ENCODE peak calls at places on chromosomes 2 and 18, in eight cellular contexts. J, U, B, S, F, H, D and R are unnamed samples.

GRCh38 chr18:8177330-8178016 is 431.8 kb upstream of the RAB12 start:
- DNase-seq in D (peak), J (no peak), S (peak), B (peak), H (no peak), U (no peak), F (no peak), R (no peak)

GRCh38 chr18:39586696-39587095 is 2021.1 kb upstream of the CELF4 start:
- DNase-seq in U (no peak), D (no peak), H (no peak), S (no peak), B (no peak), F (no peak), J (no peak), R (no peak)

GRCh38 chr2:195382186-195382585 is 274.8 kb upstream of the SLC39A10 start:
- DNase-seq in B (no peak), U (peak), F (no peak), J (no peak), D (no peak), S (no peak), H (no peak), R (peak)

GRCh38 chr2:238280083-238280816 is 8.2 kb downstream of the PER2 start:
- DNase-seq in B (no peak), J (no peak), H (no peak), D (no peak), S (no peak), F (peak), U (no peak), R (no peak)

GRCh38 chr2:138485019-138485418 is 16.6 kb upstream of the SPOPL start:
- DNase-seq in H (no peak), B (no peak), S (no peak), F (no peak), D (no peak), U (no peak), J (no peak), R (no peak)

GRCh38 chr2:128440666-128441340 is 122.1 kb upstream of the HS6ST1 start:
- DNase-seq in B (no peak), U (no peak), S (peak), J (no peak), H (no peak), D (peak), F (peak), R (no peak)

GRCh38 chr2:102000813-102001766 is 9.3 kb downstream of the IL1R2 start:
- DNase-seq in S (no peak), J (no peak), B (no peak), D (no peak), U (no peak), F (no peak), H (no peak), R (no peak)

GRCh38 chr2:207428573-207428972 is 101.2 kb upstream of the CREB1 start:
- DNase-seq in J (no peak), B (no peak), D (no peak), F (no peak), U (no peak), H (no peak), S (no peak), R (no peak)

GRCh38 chr2:225100269-225100668 is 58.0 kb upstream of the DOCK10 start:
- DNase-seq in F (no peak), D (no peak), J (no peak), H (peak), B (peak), U (no peak), S (no peak), R (no peak)

GRCh38 chr18:12890500-12890899 is 6.5 kb upstream of the PTPN2 start:
- DNase-seq in S (no peak), B (no peak), J (no peak), U (no peak), D (no peak), F (no peak), H (no peak), R (no peak)

GRCh38 chr2:146415291-146415690 is 1429.5 kb upstream of the ACVR2A start:
- DNase-seq in B (no peak), H (no peak), S (no peak), D (no peak), F (no peak), J (no peak), U (no peak), R (no peak)

GRCh38 chr2:69100220-69100723 is 87.3 kb downstream of the ANTXR1 start:
- DNase-seq in D (no peak), S (no peak), U (no peak), B (no peak), H (no peak), F (no peak), J (no peak), R (no peak)

GRCh38 chr2:136114392-136114791 is 3.6 kb downstream of the CXCR4 start:
- DNase-seq in F (no peak), U (no peak), H (no peak), D (no peak), B (no peak), J (no peak), S (no peak), R (no peak)

GRCh38 chr2:152406836-152407161 is 71.8 kb downstream of the FMNL2 start:
- DNase-seq in B (no peak), J (no peak), F (no peak), S (no peak), U (no peak), D (no peak), H (no peak), R (no peak)
- H3K27ac ChIP-seq in B (no peak), J (peak), F (no peak), S (no peak), U (no peak), D (no peak), H (peak), R (no peak)

GRCh38 chr18:79680100-79680879 is 687 bp downstream of the CTDP1 start:
- DNase-seq in F (peak), J (no peak), U (peak), D (peak), B (peak), H (peak), S (peak), R (no peak)
- TF ChIP-seq CTCF in F (no peak), J (peak), U (no peak), D (no peak), B (no peak), H (no peak), S (no peak), R (no peak)

DNA sequence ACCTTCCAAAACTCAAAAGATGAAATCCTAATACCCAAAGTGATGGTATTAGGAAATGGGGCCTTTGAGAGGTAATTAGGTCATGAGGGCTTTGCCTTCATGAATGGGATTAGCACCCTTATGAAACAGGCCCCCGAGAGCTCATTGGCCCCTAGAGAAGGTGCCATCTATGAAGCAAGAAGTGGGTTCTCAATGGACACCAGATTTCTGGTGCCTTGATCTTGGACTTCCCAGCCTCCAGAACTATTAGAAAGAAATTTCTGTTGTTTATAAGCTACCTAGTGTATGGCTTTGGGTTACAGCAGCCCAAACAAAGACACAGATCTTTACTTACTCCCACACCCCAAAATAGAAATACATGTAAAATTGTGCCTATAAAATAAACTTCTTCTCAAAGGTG is 45.4 kb downstream of the SOCS6 start:
- DNase-seq in U (no peak), S (no peak), D (no peak), J (no peak), F (no peak), H (no peak), B (no peak), R (no peak)
- H3K27ac ChIP-seq in U (no peak), S (no peak), D (no peak), J (no peak), F (no peak), H (peak), B (peak), R (no peak)

GRCh38 chr2:20625920-20626697 is 24.8 kb downstream of the HS1BP3 start:
- DNase-seq in J (no peak), B (no peak), F (peak), U (no peak), S (peak), H (no peak), D (peak), R (no peak)
- TF ChIP-seq CTCF in J (no peak), B (no peak), F (no peak), U (no peak), S (no peak), H (no peak), D (no peak), R (no peak)

GRCh38 chr2:108958632-108959341 is 30.2 kb downstream of the EDAR start:
- DNase-seq in H (no peak), D (no peak), U (no peak), S (no peak), J (no peak), F (no peak), B (no peak), R (no peak)
- H3K27ac ChIP-seq in H (no peak), D (no peak), U (no peak), S (no peak), J (no peak), F (peak), B (no peak), R (no peak)

DNA sequence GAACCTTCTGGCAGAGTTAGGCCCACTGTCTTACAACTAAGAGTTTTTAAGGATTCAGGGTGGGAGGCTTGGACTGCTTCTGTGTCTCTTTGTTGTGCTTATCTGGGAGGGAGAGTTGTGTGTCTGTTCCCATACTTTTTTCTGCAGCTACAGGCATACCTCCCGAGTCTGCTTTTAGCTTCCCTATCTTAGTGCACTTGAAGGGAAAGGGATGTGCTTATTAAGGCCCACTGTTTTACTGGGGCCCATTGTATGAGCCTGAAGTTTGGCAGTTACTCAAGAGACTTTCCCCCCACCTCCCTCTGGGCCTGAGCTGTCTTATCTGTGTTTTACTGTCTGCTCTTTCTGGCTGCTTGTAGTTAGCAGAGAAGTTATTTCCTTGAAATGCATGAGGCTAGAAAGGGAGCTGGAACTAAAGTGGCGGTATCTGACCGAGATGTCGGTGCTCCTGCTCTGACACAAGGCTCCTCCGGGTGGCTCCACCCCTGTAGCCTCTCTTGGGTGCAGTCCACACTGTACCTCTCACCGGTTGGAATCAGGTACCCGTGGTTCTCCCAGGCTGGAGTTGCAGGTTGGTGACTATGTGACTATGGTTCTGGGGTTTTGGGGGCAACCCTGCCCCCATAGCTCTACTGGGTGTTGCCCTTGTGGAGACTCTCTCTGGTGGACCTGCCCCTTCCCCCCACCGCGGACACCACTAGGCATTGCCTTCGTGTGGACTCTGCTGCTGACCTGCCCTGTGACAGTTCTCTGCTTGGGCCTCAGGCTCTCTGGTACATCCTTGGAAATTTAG is 12.9 kb downstream of the UBR3 start:
- DNase-seq in J (no peak), U (no peak), B (no peak), H (no peak), S (no peak), D (no peak), F (no peak), R (no peak)
- TF ChIP-seq CTCF in J (no peak), U (no peak), B (no peak), H (no peak), S (no peak), D (no peak), F (no peak), R (no peak)

DNA sequence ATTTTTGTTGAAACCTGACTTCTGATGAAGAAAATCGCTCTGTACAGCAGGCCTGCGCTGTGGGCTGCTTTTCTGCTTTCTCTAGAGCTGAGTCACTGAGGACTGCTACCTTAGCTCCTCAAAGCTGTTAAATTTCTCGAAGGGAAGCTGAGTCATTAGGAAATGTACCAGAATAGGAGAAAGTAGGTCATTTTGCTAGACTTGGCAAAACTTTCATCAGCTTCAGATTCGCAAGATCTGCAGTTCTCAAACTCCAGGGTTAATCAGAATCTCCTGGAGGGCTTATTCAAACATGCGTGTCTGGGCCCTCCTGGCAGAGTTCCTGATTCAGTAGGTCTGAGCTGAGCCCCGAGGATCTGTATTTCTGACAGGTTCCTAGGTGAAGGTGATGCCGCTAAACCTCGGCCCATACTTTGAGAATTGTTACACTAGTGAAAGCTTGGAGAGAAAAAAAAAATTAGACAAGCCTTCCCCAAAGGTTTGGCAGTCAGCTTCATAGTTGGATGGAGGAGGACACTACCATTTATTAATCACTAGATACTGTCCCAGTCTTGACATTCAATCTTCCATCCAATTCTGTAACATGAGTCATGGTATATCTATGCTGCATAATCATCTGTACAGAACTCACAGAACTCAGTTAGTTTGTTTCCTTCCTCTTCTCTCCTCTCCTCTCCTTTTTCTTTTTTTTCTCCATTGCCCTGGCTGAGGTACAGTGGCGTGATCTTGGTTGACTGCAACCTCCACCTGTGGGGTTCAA is 297.6 kb downstream of the PARD3B start:
- DNase-seq in U (no peak), S (peak), D (peak), B (peak), F (no peak), J (no peak), H (peak), R (no peak)
- H3K27ac ChIP-seq in U (no peak), S (peak), D (no peak), B (peak), F (no peak), J (no peak), H (peak), R (no peak)

DNA sequence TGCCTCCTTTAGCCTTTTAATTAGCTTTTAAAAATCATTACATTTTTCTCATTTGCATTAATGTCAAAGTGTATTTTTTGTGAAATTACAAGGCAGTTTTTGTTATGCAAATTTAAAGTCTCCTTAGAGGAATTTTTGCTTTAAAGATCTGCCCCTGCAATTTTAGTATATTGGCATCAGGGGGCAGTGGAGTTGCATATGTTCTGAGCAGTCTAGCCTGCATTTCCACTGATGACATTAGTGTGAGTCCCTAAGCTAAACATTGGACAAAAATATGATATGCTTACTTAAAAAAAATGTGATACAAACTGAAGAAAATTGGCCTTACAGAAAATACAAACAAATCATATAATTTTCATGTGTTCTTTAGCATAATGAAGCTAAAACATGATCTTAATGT is 426.5 kb downstream of the SLC4A3 start:
- DNase-seq in D (no peak), U (peak), J (no peak), F (no peak), H (no peak), B (no peak), S (no peak), R (no peak)
- TF ChIP-seq CTCF in D (no peak), U (peak), J (no peak), F (no peak), H (peak), B (no peak), S (no peak), R (no peak)